ENCODE peak calls at places on chromosomes 4 and X, in five cellular contexts. X is epithelial cell of esophagus, Y is AG20443, T is lower leg skin, W is hippocampal formation. B is an unnamed sample.

GRCh38 chr4:124943938-124944337 is 231.4 kb upstream of the ANKRD50 start:
- DNase-seq in X (no peak), Y (no peak), T (no peak), W (no peak), B (no peak)

GRCh38 chr4:8844976-8845690 is 26.5 kb downstream of the HMX1 start:
- DNase-seq in X (no peak), Y (no peak), T (no peak), W (no peak), B (no peak)

GRCh38 chr4:146073517-146073916 is 102.0 kb upstream of the LSM6 start:
- DNase-seq in X (no peak), Y (peak), T (no peak), W (no peak), B (no peak)

GRCh38 chr4:134201216-134202098 is at the start of gene PABPC4L:
- DNase-seq in X (peak), Y (peak), T (no peak), W (no peak), B (no peak)

GRCh38 chr4:786074-786741 is 39.7 kb downstream of the CPLX1 start:
- DNase-seq in X (no peak), Y (no peak), T (no peak), W (no peak), B (no peak)

GRCh38 chrX:9134341-9134740 is 100.4 kb upstream of the FAM9B start:
- DNase-seq in X (no peak), Y (no peak), T (no peak), W (no peak), B (no peak)

GRCh38 chr4:47704693-47705325 is 133.1 kb downstream of the CORIN start:
- DNase-seq in X (peak), Y (peak), T (no peak), W (no peak), B (no peak)

GRCh38 chr4:86302242-86302641 is 57.6 kb downstream of the MAPK10 start:
- DNase-seq in X (peak), Y (peak), T (no peak), W (peak), B (no peak)

GRCh38 chr4:156634612-156635011 is 337.0 kb downstream of the PDGFC start:
- DNase-seq in X (no peak), Y (no peak), T (no peak), W (no peak), B (no peak)

B was measured in naive thymus-derived CD8-positive, alpha-beta T cell.